ENCODE peak calls at places on chromosomes 11 and 22, in four cellular contexts. O is fibroblast of pulmonary artery, K is foreskin fibroblast, Y is bronchial epithelial cell. H is an unnamed sample.

GRCh38 chr22:20275836-20276235 is 7.7 kb upstream of the RTN4R start:
- DNase-seq in O (no peak), Y (no peak), K (no peak), H (no peak)

GRCh38 chr11:12680246-12680939 is 6.2 kb downstream of the TEAD1 start:
- DNase-seq in Y (peak), K (peak), O (peak), H (peak)

GRCh38 chr11:117816151-117816741 is 8.3 kb downstream of the FXYD2 start:
- DNase-seq in K (peak), Y (peak), O (peak), H (no peak)

GRCh38 chr11:2867722-2868548 is 17.6 kb downstream of the CDKN1C start:
- DNase-seq in Y (no peak), K (no peak), O (no peak), H (no peak)

GRCh38 chr11:41499429-41499828 is 40.0 kb upstream of the LRRC4C start:
- DNase-seq in K (no peak), O (no peak), Y (no peak), H (no peak)

GRCh38 chr22:30538280-30538679 is 8.3 kb downstream of the SEC14L6 start:
- DNase-seq in Y (peak), K (peak), O (peak), H (no peak)

GRCh38 chr11:129313588-129314288 is 61.9 kb upstream of the BARX2 start:
- DNase-seq in O (peak), Y (no peak), K (no peak), H (no peak)

GRCh38 chr22:46634011-46634699 is 14.0 kb downstream of the GRAMD4 start:
- DNase-seq in K (no peak), O (no peak), Y (peak), H (no peak)

GRCh38 chr11:118691926-118692830 is 12.7 kb upstream of the TREH start:
- DNase-seq in Y (peak), K (peak), O (peak), H (no peak)

GRCh38 chr11:76845069-76845468 is 15.6 kb upstream of the ACER3 start:
- DNase-seq in K (no peak), O (no peak), Y (no peak), H (no peak)

GRCh38 chr11:1116104-1116503 is 41.4 kb downstream of the MUC2 start:
- DNase-seq in O (no peak), K (no peak), Y (no peak), H (no peak)

GRCh38 chr11:132072044-132072879 is 701.8 kb downstream of the NTM start:
- DNase-seq in O (peak), K (peak), Y (peak), H (peak)

GRCh38 chr11:34585304-34585869 is 35.5 kb upstream of the EHF start:
- DNase-seq in O (no peak), Y (peak), K (no peak), H (no peak)

GRCh38 chr22:42662114-42663021 is 13.2 kb upstream of the CYB5R3 start:
- DNase-seq in K (peak), Y (peak), O (peak), H (no peak)

GRCh38 chr11:6468712-6469495 is 4.8 kb downstream of the TRIM3 start:
- DNase-seq in O (peak), Y (peak), K (peak), H (peak)

GRCh38 chr11:72937439-72937838 is 123.2 kb downstream of the ATG16L2 start:
- DNase-seq in O (no peak), Y (no peak), K (no peak), H (no peak)

GRCh38 chr22:42343136-42343484 is 72.7 kb upstream of the TCF20 start:
- DNase-seq in Y (no peak), K (no peak), O (no peak), H (no peak)

GRCh38 chr11:132898021-132898420 is 634.3 kb downstream of the OPCML start:
- DNase-seq in K (peak), Y (peak), O (peak), H (no peak)

GRCh38 chr11:113162590-113162961 is 151.8 kb upstream of the TTC12 start:
- DNase-seq in O (peak), Y (no peak), K (no peak), H (no peak)

GRCh38 chr11:115334932-115335788 is 169.1 kb downstream of the CADM1 start:
- DNase-seq in K (peak), Y (peak), O (peak), H (no peak)

GRCh38 chr22:20605328-20605727 is 97.9 kb downstream of the MED15 start:
- DNase-seq in K (no peak), O (no peak), Y (no peak), H (no peak)

GRCh38 chr22:36775589-36775965 is 342 bp downstream of the IFT27 start:
- DNase-seq in Y (no peak), O (peak), K (peak), H (no peak)

GRCh38 chr22:48827228-48827810 is 1000.4 kb downstream of the BRD1 start:
- DNase-seq in O (no peak), Y (peak), K (no peak), H (no peak)

GRCh38 chr11:20387262-20388095 is at the start of gene PRMT3:
- DNase-seq in Y (peak), K (peak), O (peak), H (peak)

GRCh38 chr22:27689664-27690063 is 111.9 kb downstream of the MN1 start:
- DNase-seq in Y (no peak), O (no peak), K (no peak), H (no peak)

GRCh38 chr11:124920870-124921609 is 2.0 kb downstream of the HEPN1 start:
- DNase-seq in O (peak), Y (peak), K (peak), H (no peak)

GRCh38 chr11:119416606-119417580 is 6.1 kb downstream of the THY1 start:
- DNase-seq in O (peak), K (peak), Y (no peak), H (no peak)

GRCh38 chr11:87030458-87031054 is 7.2 kb upstream of the TMEM135 start:
- DNase-seq in Y (no peak), K (no peak), O (no peak), H (no peak)

DNA sequence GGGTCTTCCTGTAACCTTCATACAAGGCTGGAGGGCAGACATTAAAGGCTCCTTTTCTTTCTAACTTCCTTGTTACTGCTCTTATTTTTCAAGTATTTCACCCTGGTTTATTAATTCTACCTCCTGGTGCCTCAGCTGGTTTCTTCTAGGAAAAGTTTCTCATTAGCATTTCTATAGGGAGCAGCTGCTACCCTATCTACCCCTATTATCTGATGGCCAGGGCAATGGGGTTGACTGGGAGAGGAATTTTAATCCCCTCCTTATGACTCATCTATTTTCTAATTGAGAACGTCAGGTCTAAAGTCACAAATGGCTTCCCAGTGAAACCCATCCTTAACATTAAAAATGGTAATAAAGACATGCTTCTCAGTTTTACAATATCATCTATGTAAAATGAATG is 5.0 kb downstream of the MAP6 start:
- DNase-seq in K (no peak), Y (no peak), O (no peak), H (no peak)
- H3K4me3 ChIP-seq in K (no peak), Y (no peak), O (no peak), H (no peak)

GRCh38 chr11:10642298-10642697 is 51.3 kb downstream of the IRAG1 start:
- DNase-seq in O (no peak), K (no peak), Y (no peak), H (no peak)
- H3K4me3 ChIP-seq in O (no peak), K (no peak), Y (no peak), H (no peak)

DNA sequence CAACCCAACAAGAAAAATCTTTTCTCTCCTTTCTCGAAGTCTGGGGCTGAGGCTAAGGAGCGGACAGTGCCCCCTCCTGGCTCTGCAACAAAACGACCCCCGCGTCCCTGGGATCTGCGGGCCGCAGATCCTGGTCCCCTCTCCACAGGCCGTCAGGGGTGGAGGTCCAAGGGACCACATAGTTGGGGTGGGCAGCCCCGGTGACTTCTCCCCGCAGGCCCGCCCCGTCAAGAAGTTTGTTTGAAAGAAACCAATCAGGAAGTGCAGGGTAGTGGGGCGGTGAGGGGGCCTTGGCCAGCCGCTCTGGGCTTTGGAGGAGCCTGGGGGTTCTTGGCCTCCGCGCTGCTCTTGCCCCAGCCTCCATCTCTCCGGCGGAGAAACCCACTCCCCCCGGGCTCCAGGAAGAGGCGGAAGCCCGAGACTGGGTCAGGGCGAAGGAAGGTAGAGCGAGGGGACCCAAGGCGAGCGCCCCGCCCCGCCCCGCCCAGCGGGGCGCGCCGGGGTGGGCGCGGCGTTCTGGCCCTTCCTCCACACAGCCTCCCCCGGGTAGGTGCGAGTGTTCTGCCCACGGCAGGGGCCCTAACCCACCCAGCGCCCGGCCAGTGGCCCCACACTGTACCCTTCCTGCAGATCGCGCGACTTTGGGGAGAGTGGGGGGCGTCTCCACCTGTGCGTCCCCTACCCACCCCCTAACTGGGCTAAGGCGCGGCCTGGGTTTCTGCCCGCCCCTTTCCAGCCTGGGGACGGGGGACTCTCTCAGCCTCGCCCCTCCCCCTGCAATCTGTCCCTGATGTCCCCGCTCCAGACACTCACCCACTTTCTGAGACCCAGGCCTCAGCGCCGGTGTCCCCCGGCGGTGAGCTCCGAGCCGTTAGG is 1.3 kb downstream of the TP53I11 start:
- DNase-seq in K (peak), O (peak), Y (no peak), H (no peak)
- H3K4me3 ChIP-seq in K (peak), O (peak), Y (peak), H (peak)

DNA sequence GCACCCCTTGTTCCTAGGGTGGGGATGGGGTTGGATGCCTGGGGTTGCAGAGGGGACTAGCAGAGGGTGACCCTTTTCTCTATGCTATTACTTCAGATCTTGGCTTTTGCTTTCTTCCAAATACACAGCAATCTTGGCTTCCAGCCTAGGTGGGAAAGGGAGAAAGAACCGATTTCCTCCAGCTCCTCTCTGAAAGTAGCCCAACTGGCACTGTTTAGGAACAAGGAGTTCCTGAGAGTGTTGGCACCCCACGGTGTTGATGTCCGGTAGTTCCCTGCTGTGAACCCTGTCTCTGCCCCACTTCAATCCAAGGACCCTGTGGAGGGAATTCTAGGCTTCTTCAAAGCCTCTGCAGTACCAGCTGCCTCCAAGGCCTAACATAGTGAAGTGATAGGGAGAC is 1.1 kb upstream of the SLC3A2 start:
- DNase-seq in Y (no peak), O (peak), K (peak), H (no peak)
- H3K4me3 ChIP-seq in Y (no peak), O (peak), K (peak), H (no peak)

DNA sequence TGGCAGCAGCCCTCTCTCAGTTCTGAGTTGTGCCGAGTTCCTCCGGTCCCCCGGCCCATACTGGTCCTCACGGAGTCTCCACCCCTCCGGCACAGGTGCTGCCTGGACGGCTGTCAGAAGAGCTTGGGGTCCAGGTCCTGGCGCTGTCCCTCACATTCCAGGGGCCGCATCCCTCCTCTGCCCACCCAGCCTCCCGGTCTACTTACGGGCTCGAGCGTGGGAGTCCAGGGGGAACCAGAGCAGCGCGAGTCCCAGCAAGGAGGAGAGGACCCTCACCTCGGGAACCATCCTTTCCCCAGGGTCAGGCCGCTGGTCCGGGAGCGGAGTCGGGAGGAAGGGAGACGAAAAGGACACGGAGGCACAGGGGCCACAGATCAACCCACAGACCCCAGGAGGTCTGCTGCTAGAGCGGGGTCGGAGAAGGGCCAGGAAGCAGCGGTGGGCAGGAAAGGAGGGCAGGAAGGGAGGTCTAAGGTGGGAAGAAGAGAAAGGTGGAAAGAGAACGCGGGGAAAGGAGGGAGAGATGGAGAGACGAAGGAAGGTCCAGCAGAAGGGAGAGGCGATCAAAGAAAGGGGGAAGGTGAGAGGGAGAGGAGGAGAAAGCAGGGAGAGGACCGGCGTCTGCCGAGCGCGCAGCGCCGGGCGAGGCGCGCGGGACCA is 495 bp downstream of the CHRDL2 start:
- DNase-seq in O (no peak), K (no peak), Y (no peak), H (no peak)
- H3K4me3 ChIP-seq in O (no peak), K (no peak), Y (no peak), H (no peak)

GRCh38 chr11:60951909-60952741 is at the start of gene SLC15A3:
- DNase-seq in Y (no peak), O (peak), K (peak), H (no peak)

GRCh38 chr11:60951611-60951908 is 416 bp downstream of the SLC15A3 start:
- DNase-seq in K (no peak), O (no peak), Y (no peak), H (no peak)

GRCh38 chr11:60953781-60954180 is 1.8 kb upstream of the SLC15A3 start:
- DNase-seq in O (peak), K (peak), Y (no peak), H (no peak)

GRCh38 chr11:60954421-60954820 is 2.4 kb upstream of the SLC15A3 start:
- DNase-seq in Y (no peak), K (no peak), O (no peak), H (no peak)

GRCh38 chr11:60952742-60953170 is 780 bp upstream of the SLC15A3 start:
- DNase-seq in K (no peak), O (no peak), Y (no peak), H (no peak)
- H3K4me3 ChIP-seq in K (no peak), O (no peak), Y (no peak), H (no peak)

GRCh38 chr11:114290503-114291239 is 5.5 kb upstream of the NNMT start:
- DNase-seq in K (peak), Y (no peak), O (peak), H (no peak)
- H3K4me3 ChIP-seq in K (no peak), Y (no peak), O (no peak), H (no peak)

GRCh38 chr11:85137597-85137996 is 489.5 kb downstream of the DLG2 start:
- DNase-seq in K (no peak), Y (no peak), O (no peak), H (no peak)

GRCh38 chr11:85133636-85134035 is 493.5 kb downstream of the DLG2 start:
- DNase-seq in K (no peak), Y (no peak), O (no peak), H (no peak)

DNA sequence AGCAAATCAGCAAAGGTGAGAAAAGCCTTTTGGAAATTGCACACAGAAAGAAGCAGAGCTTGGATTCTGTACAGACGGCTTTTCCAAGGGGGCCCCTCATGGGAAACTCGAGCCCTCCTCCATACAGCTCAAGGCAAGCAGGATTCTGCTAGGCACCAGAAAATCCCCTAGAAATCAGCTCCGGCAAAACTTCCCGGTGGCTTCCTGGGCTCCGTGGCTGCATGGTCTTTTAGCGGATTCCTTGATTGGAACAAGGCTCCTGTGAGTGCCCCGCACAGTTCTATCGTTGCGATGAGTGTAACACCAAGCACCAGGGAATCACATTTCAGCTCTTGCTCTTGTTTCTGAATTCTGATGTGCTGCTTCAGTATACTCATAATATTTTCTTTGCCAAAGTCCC is 494.3 kb downstream of the DLG2 start:
- DNase-seq in O (no peak), Y (no peak), K (peak), H (no peak)
- H3K4me3 ChIP-seq in O (no peak), Y (no peak), K (no peak), H (no peak)

GRCh38 chr22:22462813-22463567 is 45.6 kb downstream of the ZNF280B start:
- DNase-seq in K (peak), O (no peak), Y (no peak), H (no peak)
- H3K4me3 ChIP-seq in K (no peak), O (no peak), Y (no peak), H (no peak)

GRCh38 chr11:83069441-83070043 is 2.2 kb downstream of the RAB30 start:
- DNase-seq in K (peak), O (no peak), Y (no peak), H (no peak)
- H3K4me3 ChIP-seq in K (peak), O (peak), Y (no peak), H (peak)